ENCODE peak calls at places on chromosomes 13 and 19, in ten cellular contexts. J is nephron progenitor cell; H is bronchial epithelial cell; N is renal cortical epithelial cell; E is GOT3; S is stimulated activated CD8-positive, alpha-beta memory T cell treated with anti-CD3 and anti-CD28 coated beads, Interleukin-4, amount 100 ng/mL, for 1 hour; D is AG04450; A is stimulated activated CD4-positive, alpha-beta T cell treated with anti-CD3 and anti-CD28 coated beads, Interleukin-1b, Interleukin-23, amount 100 ng/mL, for 4 hours; K is NCI-H187 treated with DMSO at 0.1 percent for 48 hours; T is A549. X is an unnamed sample.

GRCh38 chr19:54470991-54471782 is 1.9 kb downstream of the CDC42EP5 start:
- DNase-seq in N (no peak), H (no peak), S (no peak), A (no peak), E (no peak), D (no peak), J (peak), T (no peak), K (no peak), X (peak)

GRCh38 chr19:1046117-1046626 is 6.3 kb downstream of the ABCA7 start:
- DNase-seq in J (no peak), H (no peak), N (no peak), T (no peak), D (no peak), E (no peak), A (no peak), S (no peak), K (no peak), X (no peak)

GRCh38 chr13:23180711-23181110 is at the start of gene SGCG:
- DNase-seq in T (no peak), S (no peak), E (no peak), K (no peak), D (no peak), H (no peak), N (no peak), A (no peak), J (no peak), X (no peak)

GRCh38 chr19:7287716-7288115 is 6.5 kb downstream of the INSR start:
- DNase-seq in D (no peak), E (no peak), J (no peak), T (peak), A (no peak), H (no peak), S (no peak), N (peak), K (no peak), X (no peak)

GRCh38 chr19:5615756-5616327 is 6.7 kb downstream of the SAFB2 start:
- DNase-seq in T (no peak), N (no peak), E (no peak), K (no peak), S (no peak), J (no peak), A (no peak), D (no peak), H (no peak), X (no peak)

GRCh38 chr19:18203408-18203862 is 407 bp downstream of the RAB3A start:
- DNase-seq in E (no peak), N (no peak), T (no peak), K (no peak), A (no peak), H (no peak), D (no peak), J (no peak), S (no peak), X (no peak)

GRCh38 chr13:91154954-91155353 is 192.5 kb upstream of the MIR17HG start:
- DNase-seq in D (no peak), E (no peak), H (no peak), S (no peak), J (no peak), A (no peak), N (peak), T (no peak), K (no peak), X (no peak)

GRCh38 chr19:5116292-5116691 is 147.4 kb downstream of the KDM4B start:
- DNase-seq in S (no peak), T (no peak), D (no peak), H (no peak), A (no peak), J (no peak), K (no peak), E (no peak), N (no peak), X (no peak)

GRCh38 chr19:41327499-41328156 is 17.7 kb downstream of the CCDC97 start:
- DNase-seq in E (no peak), H (peak), N (peak), S (peak), K (no peak), J (no peak), D (no peak), A (peak), T (peak), X (no peak)

GRCh38 chr13:37716395-37716794 is 117.8 kb upstream of the POSTN start:
- DNase-seq in S (no peak), A (no peak), D (no peak), T (no peak), K (no peak), J (no peak), E (no peak), H (no peak), N (no peak), X (no peak)

GRCh38 chr19:14507704-14508246 is 10.4 kb downstream of the DNAJB1 start:
- DNase-seq in N (peak), D (no peak), S (no peak), H (peak), A (no peak), T (peak), E (no peak), J (no peak), K (no peak), X (no peak)

GRCh38 chr13:35471466-35472307 is 4.8 kb downstream of the MAB21L1 start:
- DNase-seq in H (no peak), K (no peak), T (no peak), J (peak), E (no peak), N (no peak), S (no peak), A (no peak), D (no peak), X (peak)

GRCh38 chr13:20393273-20394235 is 132.1 kb downstream of the CRYL1 start:
- DNase-seq in T (no peak), K (no peak), J (no peak), E (no peak), H (no peak), N (no peak), S (no peak), D (no peak), A (no peak), X (no peak)

GRCh38 chr13:49683489-49683888 is 7.8 kb downstream of the EBPL start:
- DNase-seq in N (no peak), E (no peak), T (no peak), K (no peak), H (no peak), D (no peak), A (no peak), J (no peak), S (no peak), X (no peak)

GRCh38 chr19:48784527-48784926 is 26.3 kb downstream of the BCAT2 start:
- DNase-seq in N (no peak), T (peak), J (no peak), D (no peak), H (no peak), E (no peak), A (no peak), S (no peak), K (no peak), X (no peak)

GRCh38 chr13:58994778-58995177 is 1169.0 kb downstream of the DIAPH3 start:
- DNase-seq in T (no peak), S (no peak), E (no peak), K (no peak), J (no peak), A (no peak), H (no peak), D (no peak), N (no peak), X (no peak)

GRCh38 chr13:26226209-26226608 is 4.1 kb upstream of the RNF6 start:
- DNase-seq in A (no peak), J (no peak), K (no peak), E (no peak), D (no peak), H (no peak), N (no peak), S (no peak), T (no peak), X (no peak)

X was measured in neural progenitor cell.